ENCODE peak calls at places on chromosomes 13 and 19, in six cellular contexts. O is cerebellum; U is mucosa of descending colon; X is stimulated activated naive B cell treated with anti-CD40 and anti-IgM and Interleukin-4, amounts not matched to agents 10 μg/mL and 1 μg/mL and 100 μg/mL, for 72 hours; H is hepatocyte; V is upper lobe of right lung. M is an unnamed sample.

GRCh38 chr13:53782400-53783030 is 753.9 kb downstream of the OLFM4 start:
- DNase-seq in O (peak), U (no peak), X (no peak), H (peak), V (no peak), M (peak)

GRCh38 chr13:50509771-50510441 is 333.6 kb downstream of the DLEU7 start:
- DNase-seq in O (no peak), U (no peak), X (no peak), H (no peak), V (no peak), M (no peak)

GRCh38 chr19:5326545-5326944 is 14.1 kb downstream of the PTPRS start:
- DNase-seq in O (no peak), U (no peak), X (no peak), H (no peak), V (no peak), M (no peak)

GRCh38 chr13:27082325-27082724 is 89.3 kb downstream of the USP12 start:
- DNase-seq in O (no peak), U (no peak), X (no peak), H (no peak), V (no peak), M (no peak)

GRCh38 chr13:99044764-99045163 is 66.9 kb upstream of the DOCK9 start:
- DNase-seq in O (no peak), U (no peak), X (no peak), H (no peak), V (no peak), M (no peak)

GRCh38 chr19:17454579-17454978 is 6.1 kb upstream of the TMEM221 start:
- DNase-seq in O (no peak), U (no peak), X (no peak), H (no peak), V (no peak), M (no peak)

GRCh38 chr13:98022210-98022609 is 68.7 kb downstream of the IPO5 start:
- DNase-seq in O (no peak), U (no peak), X (no peak), H (no peak), V (no peak), M (no peak)

GRCh38 chr13:30113983-30114491 is 193.3 kb downstream of the KATNAL1 start:
- DNase-seq in O (no peak), U (peak), X (no peak), H (peak), V (no peak), M (no peak)

GRCh38 chr19:3576696-3577443 is 4.1 kb downstream of the HMG20B start:
- DNase-seq in O (peak), U (peak), X (no peak), H (peak), V (no peak), M (peak)

GRCh38 chr19:54462072-54462712 is 1.4 kb downstream of the LENG9 start:
- DNase-seq in O (no peak), U (peak), X (no peak), H (no peak), V (no peak), M (no peak)

GRCh38 chr13:30422056-30422914 is at the start of gene UBE2L5:
- DNase-seq in O (peak), U (peak), X (peak), H (peak), V (peak), M (peak)

GRCh38 chr13:59261928-59262488 is 901.7 kb downstream of the DIAPH3 start:
- DNase-seq in O (no peak), U (no peak), X (no peak), H (peak), V (no peak), M (no peak)

GRCh38 chr13:19059016-19059780 is 122.4 kb downstream of the TUBA3C start:
- DNase-seq in O (no peak), U (no peak), X (no peak), H (no peak), V (no peak), M (no peak)

GRCh38 chr19:11737964-11738745 is 591 bp downstream of the ZNF823 start:
- DNase-seq in O (peak), U (peak), X (peak), H (peak), V (peak), M (peak)

GRCh38 chr13:88005188-88005587 is 334.0 kb downstream of the SLITRK5 start:
- DNase-seq in O (no peak), U (no peak), X (no peak), H (no peak), V (no peak), M (no peak)

GRCh38 chr13:100491164-100491847 is 97.3 kb downstream of the GGACT start:
- DNase-seq in O (peak), U (no peak), X (no peak), H (no peak), V (no peak), M (peak)

GRCh38 chr13:51822106-51822840 is 18.3 kb upstream of the DHRS12 start:
- DNase-seq in O (peak), U (no peak), X (no peak), H (no peak), V (no peak), M (no peak)

GRCh38 chr13:89695343-89696257 is 1651.9 kb upstream of the MIR17HG start:
- DNase-seq in O (no peak), U (no peak), X (no peak), H (peak), V (no peak), M (peak)

GRCh38 chr13:40490086-40490723 is 176.2 kb downstream of the FOXO1 start:
- DNase-seq in O (no peak), U (no peak), X (no peak), H (no peak), V (no peak), M (peak)

GRCh38 chr13:34942732-34943674 is 933 bp downstream of the NBEA start:
- DNase-seq in O (peak), U (peak), X (no peak), H (peak), V (peak), M (peak)

GRCh38 chr13:59745395-59745788 is 418.3 kb downstream of the DIAPH3 start:
- DNase-seq in O (no peak), U (no peak), X (no peak), H (peak), V (no peak), M (no peak)

GRCh38 chr13:99757756-99758464 is 213.7 kb downstream of the ZIC5 start:
- DNase-seq in O (peak), U (no peak), X (no peak), H (no peak), V (no peak), M (no peak)

GRCh38 chr13:98333481-98333880 is 156.4 kb upstream of the RNF113B start:
- DNase-seq in O (no peak), U (no peak), X (no peak), H (no peak), V (no peak), M (no peak)

GRCh38 chr13:26943748-26944147 is 183.2 kb upstream of the GPR12 start:
- DNase-seq in O (no peak), U (no peak), X (no peak), H (no peak), V (no peak), M (no peak)

GRCh38 chr13:26961890-26962615 is 201.5 kb upstream of the GPR12 start:
- DNase-seq in O (no peak), U (peak), X (no peak), H (peak), V (peak), M (peak)

GRCh38 chr13:41985788-41986508 is 25.0 kb upstream of the VWA8 start:
- DNase-seq in O (no peak), U (no peak), X (no peak), H (no peak), V (no peak), M (no peak)

GRCh38 chr19:3310711-3311110 is 55.7 kb upstream of the NFIC start:
- DNase-seq in O (no peak), U (no peak), X (no peak), H (no peak), V (no peak), M (no peak)

GRCh38 chr19:41288898-41289505 is 21.0 kb upstream of the CCDC97 start:
- DNase-seq in O (no peak), U (no peak), X (no peak), H (no peak), V (no peak), M (no peak)

GRCh38 chr13:51282322-51282721 is 57.2 kb upstream of the SERPINE3 start:
- DNase-seq in O (no peak), U (no peak), X (no peak), H (no peak), V (no peak), M (no peak)

GRCh38 chr19:13537454-13537853 is 31.2 kb upstream of the CACNA1A start:
- DNase-seq in O (no peak), U (no peak), X (no peak), H (no peak), V (no peak), M (no peak)

GRCh38 chr13:44573071-44573470 is 3.1 kb downstream of the TSC22D1 start:
- DNase-seq in O (peak), U (no peak), X (no peak), H (no peak), V (no peak), M (no peak)